ENCODE peak calls at places on chromosomes 16 and 17, in nine cellular contexts. B is left ventricle myocardium inferior; E is fibroblast of lung; M is CD8-positive, alpha-beta T cell; L is ovary; W is esophagus muscularis mucosa; A is aorta; D is right atrium auricular region; H is hepatocyte. I is an unnamed sample.

GRCh38 chr17:75832164-75832651 is 12.0 kb downstream of the UNC13D start:
- DNase-seq in B (no peak), E (peak; percentile 89), M (peak; percentile 57), L (no peak), W (no peak), A (peak; percentile 80), D (no peak), H (no peak), I (no peak)

GRCh38 chr17:8753976-8754440 is 4.3 kb downstream of the SPDYE4 start:
- DNase-seq in B (no peak), E (peak; percentile 14), M (no peak), L (no peak), W (no peak), A (no peak), D (no peak), H (peak; percentile 55), I (peak; percentile 44)

GRCh38 chr17:82370471-82371332 is 863 bp upstream of the UTS2R start:
- DNase-seq in B (no peak), E (no peak), M (no peak), L (no peak), W (no peak), A (no peak), D (no peak), H (no peak), I (peak; percentile 87)

GRCh38 chr16:71367243-71367976 is 8.9 kb downstream of the CALB2 start:
- DNase-seq in B (no peak), E (peak; percentile 25), M (peak; percentile 15), L (no peak), W (no peak), A (no peak), D (no peak), H (peak; percentile 69), I (peak; percentile 37)

GRCh38 chr17:82802141-82802540 is 37.7 kb downstream of the ZNF750 start:
- DNase-seq in B (no peak), E (peak; percentile 68), M (no peak), L (no peak), W (no peak), A (no peak), D (no peak), H (no peak), I (no peak)

GRCh38 chr16:59259964-59260348 is 525.8 kb upstream of the GOT2 start:
- DNase-seq in B (no peak), E (peak; percentile 15), M (no peak), L (no peak), W (no peak), A (no peak), D (no peak), H (no peak), I (no peak)

GRCh38 chr16:28093383-28093725 is 29.8 kb upstream of the GSG1L start:
- DNase-seq in B (no peak), E (no peak), M (no peak), L (no peak), W (no peak), A (peak; percentile 17), D (no peak), H (no peak), I (no peak)

GRCh38 chr16:2843526-2843925 is 13.4 kb downstream of the ZG16B start:
- DNase-seq in B (no peak), E (no peak), M (no peak), L (no peak), W (no peak), A (no peak), D (no peak), H (no peak), I (no peak)

GRCh38 chr17:64025732-64026294 is 5.4 kb upstream of the ICAM2 start:
- DNase-seq in B (peak; percentile 73), E (peak; percentile 55), M (peak; percentile 93), L (peak; percentile 66), W (no peak), A (peak; percentile 87), D (no peak), H (peak; percentile 88), I (peak; percentile 91)

GRCh38 chr16:68995011-68995504 is 110.4 kb upstream of the HAS3 start:
- DNase-seq in B (no peak), E (peak; percentile 64), M (no peak), L (no peak), W (peak; percentile 39), A (no peak), D (no peak), H (peak; percentile 26), I (no peak)

GRCh38 chr16:13795131-13795530 is 124.8 kb upstream of the ERCC4 start:
- DNase-seq in B (no peak), E (no peak), M (no peak), L (no peak), W (no peak), A (no peak), D (no peak), H (no peak), I (no peak)

GRCh38 chr16:20950294-20950693 is 49.7 kb downstream of the LYRM1 start:
- DNase-seq in B (no peak), E (no peak), M (no peak), L (no peak), W (no peak), A (no peak), D (no peak), H (no peak), I (no peak)

GRCh38 chr17:5364156-5364555 is 55.3 kb downstream of the NUP88 start:
- DNase-seq in B (no peak), E (peak; percentile 61), M (no peak), L (no peak), W (no peak), A (no peak), D (no peak), H (no peak), I (no peak)

GRCh38 chr17:80028030-80028429 is 7.6 kb downstream of the TBC1D16 start:
- DNase-seq in B (no peak), E (no peak), M (no peak), L (no peak), W (no peak), A (no peak), D (no peak), H (no peak), I (no peak)

GRCh38 chr17:80025796-80026195 is 9.9 kb downstream of the TBC1D16 start:
- DNase-seq in B (no peak), E (no peak), M (no peak), L (no peak), W (no peak), A (peak; percentile 40), D (no peak), H (no peak), I (no peak)

GRCh38 chr17:80027043-80027435 is 8.6 kb downstream of the TBC1D16 start:
- DNase-seq in B (no peak), E (no peak), M (no peak), L (no peak), W (no peak), A (no peak), D (no peak), H (no peak), I (no peak)

GRCh38 chr17:80025140-80025539 is 10.5 kb downstream of the TBC1D16 start:
- DNase-seq in B (no peak), E (no peak), M (no peak), L (no peak), W (no peak), A (no peak), D (no peak), H (peak; percentile 50), I (no peak)

DNA sequence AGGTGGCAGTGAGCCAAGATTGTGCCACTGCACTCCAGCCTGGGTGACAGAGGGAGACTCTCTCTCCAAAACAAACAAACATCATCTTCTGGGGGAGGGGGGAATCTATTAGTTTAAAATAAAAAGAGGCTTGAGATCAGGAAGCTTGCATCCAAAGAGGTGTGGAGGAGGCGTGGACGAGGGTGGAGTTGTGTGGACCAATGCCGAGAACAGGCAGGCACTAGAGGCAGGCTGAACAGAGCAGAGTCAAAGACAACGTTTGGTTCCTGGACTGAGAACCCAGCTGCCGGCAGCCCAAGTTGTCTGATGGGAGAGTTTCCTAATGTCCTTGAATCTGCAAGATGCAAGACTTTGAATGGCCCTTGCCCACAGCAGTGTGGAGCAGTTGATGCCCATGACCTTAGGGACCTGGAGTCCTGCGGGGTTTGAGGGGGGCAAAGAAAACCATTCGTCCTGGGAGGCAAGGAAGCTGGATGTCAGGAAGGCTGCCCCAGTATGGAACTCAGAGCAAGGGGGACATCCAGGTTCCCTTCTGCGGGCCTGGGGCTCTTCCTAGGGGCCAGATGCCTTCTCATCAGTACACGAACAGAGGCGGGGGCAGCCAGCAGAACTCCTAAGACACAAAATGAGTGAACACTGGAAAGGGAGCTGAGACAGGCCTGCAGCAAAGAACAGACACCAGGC is 9.2 kb downstream of the TBC1D16 start:
- DNase-seq in B (no peak), E (no peak), M (no peak), L (no peak), W (no peak), A (no peak), D (no peak), H (no peak), I (no peak)
- H3K4me1 ChIP-seq in B (peaks cover 32% of the 10 kb centered on the region), E (peaks cover 12% of the 10 kb centered on the region), M (no peaks in the 10 kb centered on the region), L (peaks cover 26% of the 10 kb centered on the region), W (peaks cover 16% of the 10 kb centered on the region), A (no peaks in the 10 kb centered on the region), D (no peaks in the 10 kb centered on the region), H (peaks cover 34% of the 10 kb centered on the region), I (no peaks in the 10 kb centered on the region)

GRCh38 chr17:17060001-17060929 is 18.0 kb downstream of the MPRIP start:
- DNase-seq in B (no peak), E (no peak), M (no peak), L (no peak), W (no peak), A (no peak), D (no peak), H (no peak), I (no peak)

GRCh38 chr17:17061516-17061915 is 19.3 kb downstream of the MPRIP start:
- DNase-seq in B (no peak), E (no peak), M (no peak), L (no peak), W (no peak), A (no peak), D (no peak), H (no peak), I (no peak)

GRCh38 chr17:17060930-17061329 is 18.7 kb downstream of the MPRIP start:
- DNase-seq in B (no peak), E (no peak), M (no peak), L (no peak), W (no peak), A (no peak), D (no peak), H (no peak), I (no peak)

GRCh38 chr17:17058304-17058703 is 16.0 kb downstream of the MPRIP start:
- DNase-seq in B (no peak), E (no peak), M (no peak), L (no peak), W (no peak), A (no peak), D (no peak), H (no peak), I (no peak)

GRCh38 chr17:17059301-17059890 is 17.1 kb downstream of the MPRIP start:
- DNase-seq in B (no peak), E (no peak), M (no peak), L (no peak), W (no peak), A (no peak), D (no peak), H (no peak), I (no peak)
- H3K4me1 ChIP-seq in B (peaks cover 99% of the 10 kb centered on the region), E (peaks cover 20% of the 10 kb centered on the region), M (peaks cover 9% of the 10 kb centered on the region), L (peaks cover 33% of the 10 kb centered on the region), W (peaks cover 92% of the 10 kb centered on the region), A (peaks cover 5% of the 10 kb centered on the region), D (no peaks in the 10 kb centered on the region), H (no peaks in the 10 kb centered on the region), I (no peaks in the 10 kb centered on the region)

GRCh38 chr16:72644911-72645310 is 403.0 kb downstream of the ZFHX3 start:
- DNase-seq in B (no peak), E (no peak), M (no peak), L (no peak), W (no peak), A (no peak), D (no peak), H (no peak), I (no peak)
- H3K4me1 ChIP-seq in B (no peaks in the 10 kb centered on the region), E (no peaks in the 10 kb centered on the region), M (no peaks in the 10 kb centered on the region), L (no peaks in the 10 kb centered on the region), W (no peaks in the 10 kb centered on the region), A (no peaks in the 10 kb centered on the region), D (no peaks in the 10 kb centered on the region), H (no peaks in the 10 kb centered on the region), I (peaks cover 15% of the 10 kb centered on the region)

GRCh38 chr17:66978514-66979061 is 14.1 kb downstream of the CACNG4 start:
- DNase-seq in B (peak; percentile 81), E (no peak), M (no peak), L (no peak), W (no peak), A (no peak), D (no peak), H (no peak), I (no peak)
- H3K4me1 ChIP-seq in B (peaks cover 40% of the 10 kb centered on the region), E (no peaks in the 10 kb centered on the region), M (no peaks in the 10 kb centered on the region), L (no peaks in the 10 kb centered on the region), W (peaks cover 17% of the 10 kb centered on the region), A (no peaks in the 10 kb centered on the region), D (no peaks in the 10 kb centered on the region), H (no peaks in the 10 kb centered on the region), I (no peaks in the 10 kb centered on the region)